ENCODE peak calls at places on chromosomes 13 and 19, in four cellular contexts. N is GM18507, T is GM13976, K is EL. G is an unnamed sample.
A peak's percentile ranks its signal among the peaks of the same experiment; 100 is the strongest.

GRCh38 chr19:14165986-14166385 is 29.6 kb upstream of the ASF1B start:
- DNase-seq in N (no peak), T (no peak), K (no peak), G (no peak)

GRCh38 chr13:54511356-54511755 is 1482.7 kb downstream of the OLFM4 start:
- DNase-seq in N (no peak), T (no peak), K (no peak), G (no peak)

GRCh38 chr13:95267662-95268369 is 33.4 kb downstream of the ABCC4 start:
- DNase-seq in N (no peak), T (no peak), K (peak; percentile 96), G (no peak)

GRCh38 chr19:48999481-49000325 is 6.0 kb downstream of the RUVBL2 start:
- DNase-seq in N (no peak), T (peak; percentile 72), K (peak; percentile 67), G (no peak)

GRCh38 chr19:35522745-35523327 is 5.3 kb downstream of the SBSN start:
- DNase-seq in N (no peak), T (no peak), K (no peak), G (no peak)

GRCh38 chr13:50679321-50679720 is 164.2 kb downstream of the DLEU7 start:
- DNase-seq in N (no peak), T (no peak), K (peak; percentile 74), G (no peak)

GRCh38 chr13:106534844-106535551 is 464 bp downstream of the EFNB2 start:
- DNase-seq in N (no peak), T (peak; percentile 51), K (peak; percentile 34), G (peak; percentile 22)

GRCh38 chr13:75486146-75486545 is 4.2 kb upstream of the TBC1D4 start:
- DNase-seq in N (no peak), T (no peak), K (no peak), G (no peak)

GRCh38 chr13:99339736-99340392 is 32.7 kb upstream of the GPR183 start:
- DNase-seq in N (no peak), T (no peak), K (peak; percentile 34), G (no peak)